ENCODE peak calls at places on chromosomes 16 and 17, in five cellular contexts. O, A, J, W and G are unnamed samples.

GRCh38 chr16:1193825-1194581 is 31.1 kb downstream of the TPSG1 start:
- DNase-seq in O (no peak), A (no peak), J (no peak), W (no peak), G (no peak)

GRCh38 chr16:29820730-29821662 is 734 bp downstream of the MVP start:
- DNase-seq in O (no peak), A (peak), J (peak), W (no peak), G (peak)

GRCh38 chr17:72419866-72420774 is 299.3 kb downstream of the SOX9 start:
- DNase-seq in O (no peak), A (no peak), J (no peak), W (no peak), G (peak)

GRCh38 chr17:491086-492014 is 138.7 kb upstream of the RPH3AL start:
- DNase-seq in O (no peak), A (peak), J (peak), W (peak), G (no peak)

GRCh38 chr16:85089485-85089884 is 22.8 kb downstream of the CIBAR2 start:
- DNase-seq in O (no peak), A (no peak), J (no peak), W (no peak), G (no peak)

GRCh38 chr16:54281535-54282201 is 4.9 kb downstream of the IRX3 start:
- DNase-seq in O (no peak), A (no peak), J (no peak), W (peak), G (no peak)

GRCh38 chr16:3949287-3949686 is 68.8 kb upstream of the CREBBP start:
- DNase-seq in O (no peak), A (no peak), J (no peak), W (no peak), G (no peak)

GRCh38 chr16:26643519-26643918 is 423.2 kb upstream of the C16orf82 start:
- DNase-seq in O (no peak), A (no peak), J (no peak), W (no peak), G (no peak)

GRCh38 chr17:80720624-80721577 is 176.3 kb downstream of the RPTOR start:
- DNase-seq in O (peak), A (no peak), J (peak), W (peak), G (no peak)

GRCh38 chr16:82761236-82761635 is 134.5 kb downstream of the CDH13 start:
- DNase-seq in O (no peak), A (peak), J (no peak), W (no peak), G (no peak)

GRCh38 chr16:24729967-24730815 is 740 bp downstream of the TNRC6A start:
- DNase-seq in O (peak), A (peak), J (peak), W (peak), G (no peak)

GRCh38 chr17:19250421-19251141 is 13.4 kb downstream of the EPN2 start:
- DNase-seq in O (no peak), A (no peak), J (no peak), W (no peak), G (no peak)

GRCh38 chr16:11412965-11413887 is 68.0 kb downstream of the RMI2 start:
- DNase-seq in O (no peak), A (no peak), J (no peak), W (no peak), G (no peak)

GRCh38 chr17:50177983-50178834 is 12.4 kb downstream of the SGCA start:
- DNase-seq in O (peak), A (peak), J (peak), W (peak), G (no peak)

GRCh38 chr17:8123695-8124349 is at the start of gene HES7:
- DNase-seq in O (no peak), A (no peak), J (no peak), W (no peak), G (no peak)

GRCh38 chr17:15342460-15342859 is 1.1 kb upstream of the TEKT3 start:
- DNase-seq in O (no peak), A (no peak), J (no peak), W (no peak), G (no peak)

GRCh38 chr17:7711356-7711755 is 6.2 kb upstream of the DNAH2 start:
- DNase-seq in O (no peak), A (no peak), J (no peak), W (no peak), G (no peak)

GRCh38 chr17:80035687-80035936 is at the start of gene TBC1D16:
- DNase-seq in O (no peak), A (no peak), J (no peak), W (no peak), G (no peak)